ENCODE peak calls at places on chromosomes 11 and 22, in seven cellular contexts. Z is neuronal stem cell, T is IMR-90, W is H9, A is trophoblast cell, U is mesenchymal stem cell, P is H1. K is an unnamed sample.

GRCh38 chr11:47437746-47438418 is 11.1 kb downstream of the RAPSN start:
- DNase-seq in U (no peak), T (no peak), W (no peak), Z (no peak), P (no peak), A (no peak), K (no peak)

GRCh38 chr11:32392840-32393239 is 42.5 kb downstream of the WT1 start:
- DNase-seq in U (no peak), Z (no peak), T (no peak), P (no peak), W (no peak), A (no peak), K (no peak)

GRCh38 chr11:18140145-18140544 is 7.8 kb downstream of the MRGPRX3 start:
- DNase-seq in A (no peak), T (no peak), Z (no peak), P (no peak), U (no peak), W (no peak), K (no peak)

GRCh38 chr11:72704783-72705287 is 30.6 kb upstream of the PDE2A start:
- DNase-seq in P (no peak), T (no peak), U (no peak), A (no peak), W (no peak), Z (no peak), K (peak)

GRCh38 chr11:1772270-1773130 is 8.8 kb upstream of the CTSD start:
- DNase-seq in A (peak), T (peak), U (peak), P (peak), W (peak), Z (peak), K (peak)

GRCh38 chr11:80960331-80961095 is 1519.7 kb upstream of the TENM4 start:
- DNase-seq in P (no peak), T (no peak), W (no peak), A (no peak), Z (no peak), U (no peak), K (peak)

GRCh38 chr11:113578164-113578455 is 102.9 kb upstream of the DRD2 start:
- DNase-seq in W (no peak), U (no peak), Z (no peak), A (no peak), T (no peak), P (peak), K (peak)

GRCh38 chr11:9160166-9160565 is 68.8 kb upstream of the SCUBE2 start:
- DNase-seq in W (no peak), A (no peak), U (peak), Z (no peak), P (no peak), T (peak), K (no peak)

GRCh38 chr11:77047007-77047927 is 13.1 kb downstream of the B3GNT6 start:
- DNase-seq in U (peak), P (no peak), T (peak), Z (peak), A (peak), W (peak), K (peak)

GRCh38 chr22:46963672-46964545 is 201.5 kb downstream of the TBC1D22A start:
- DNase-seq in P (no peak), T (no peak), U (no peak), W (no peak), A (no peak), Z (no peak), K (no peak)

GRCh38 chr11:5241461-5241860 is 7.2 kb upstream of the HBD start:
- DNase-seq in U (no peak), W (no peak), A (no peak), T (no peak), P (no peak), Z (no peak), K (no peak)

GRCh38 chr11:5237384-5237783 is 3.1 kb upstream of the HBD start:
- DNase-seq in T (no peak), W (no peak), P (no peak), U (no peak), Z (no peak), A (no peak), K (no peak)

GRCh38 chr11:5242933-5243844 is 6.5 kb downstream of the HBG1 start:
- DNase-seq in Z (no peak), W (no peak), U (no peak), P (no peak), T (peak), A (no peak), K (no peak)

GRCh38 chr11:5243845-5244180 is 5.8 kb downstream of the HBG1 start:
- DNase-seq in T (no peak), P (no peak), Z (no peak), A (no peak), U (no peak), W (no peak), K (no peak)

DNA sequence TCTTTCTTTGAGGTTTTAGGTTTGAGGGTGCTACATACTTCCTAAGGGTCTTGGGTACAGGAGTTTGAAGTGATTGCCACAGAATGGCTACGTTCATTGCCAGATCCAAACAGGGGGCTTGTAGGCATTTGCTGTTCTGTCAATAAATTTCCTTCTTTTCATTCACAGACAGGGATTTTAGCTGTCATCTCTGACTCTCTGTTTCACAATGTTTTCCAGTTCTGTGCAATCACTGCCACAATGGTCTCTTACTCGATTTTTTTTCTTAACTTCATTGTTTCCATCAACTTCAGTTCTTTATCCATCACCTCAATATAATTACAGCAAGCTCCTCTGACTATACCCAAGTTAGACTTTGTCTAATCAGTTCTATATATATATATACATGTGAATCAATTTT is 6.2 kb upstream of the HBD start:
- DNase-seq in A (no peak), W (no peak), Z (no peak), U (no peak), P (no peak), T (no peak), K (no peak)
- H3K4ac ChIP-seq in A (no peak), W (no peak), Z (no peak), U (no peak), P (no peak), T (no peak), K (no peak)

DNA sequence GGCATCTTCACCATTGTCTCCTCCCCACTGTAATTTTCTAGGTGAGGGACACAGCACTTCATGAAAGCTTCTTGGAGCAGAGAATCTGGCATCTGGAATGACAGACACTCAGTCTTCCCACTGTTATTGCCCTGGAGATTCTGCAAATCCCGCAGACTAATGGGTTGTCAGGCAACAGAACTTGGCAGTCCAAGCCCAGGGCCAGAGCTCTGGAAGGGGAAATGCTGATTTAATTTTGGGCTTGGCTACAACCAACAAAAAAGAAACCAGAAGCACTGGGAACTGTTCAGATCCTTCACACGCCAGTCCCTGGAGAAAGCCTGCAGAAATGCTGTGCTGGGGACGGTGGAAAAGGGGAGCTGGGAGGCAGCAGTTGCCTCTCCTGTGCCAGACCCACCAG is 71.5 kb upstream of the BID start:
- DNase-seq in P (no peak), T (no peak), A (no peak), W (no peak), U (no peak), Z (no peak), K (no peak)
- H3K4me2 ChIP-seq in P (no peak), T (no peak), A (no peak), W (no peak), U (no peak), Z (no peak), K (no peak)

DNA sequence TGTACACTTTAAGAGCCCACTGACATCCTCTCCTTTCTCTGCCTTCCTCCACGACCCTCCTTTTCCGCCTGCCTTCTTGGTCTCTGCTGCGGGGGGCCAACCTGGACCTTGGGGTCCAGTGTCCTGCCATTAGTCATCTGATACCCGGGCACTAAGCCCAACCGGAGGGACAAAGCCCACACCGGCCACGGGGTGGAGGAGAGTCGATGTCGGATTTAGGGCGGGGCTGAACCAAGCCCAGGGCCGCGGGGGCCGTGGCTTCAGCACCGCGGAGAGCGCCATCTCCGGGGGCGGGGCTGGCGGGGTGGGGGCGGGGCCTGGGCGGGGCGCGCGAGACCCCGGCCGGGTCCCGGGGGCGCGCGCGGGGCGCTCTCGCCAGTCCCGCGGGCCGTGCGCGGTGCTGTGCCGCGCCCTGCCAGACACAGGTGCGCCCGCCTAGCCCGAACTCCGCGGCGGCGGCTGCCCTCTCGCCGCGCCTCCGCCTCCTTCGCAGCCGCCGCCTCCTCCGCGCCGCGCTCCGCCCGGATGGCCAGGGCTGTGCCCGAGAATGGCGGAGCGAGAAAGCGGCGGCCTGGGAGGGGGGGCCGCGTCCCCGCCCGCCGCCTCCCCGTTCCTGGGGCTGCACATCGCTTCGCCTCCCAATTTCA is at the start of gene MAPK8IP1:
- DNase-seq in A (no peak), Z (peak), P (peak), U (peak), W (peak), T (no peak), K (peak)
- H3K9ac ChIP-seq in A (no peak), Z (peak), P (peak), U (no peak), W (no peak), T (no peak), K (peak)

GRCh38 chr11:70762810-70763209 is 364.5 kb downstream of the CTTN start:
- DNase-seq in A (no peak), W (no peak), Z (no peak), U (no peak), P (no peak), T (no peak), K (no peak)
- H3K4ac ChIP-seq in A (no peak), W (no peak), Z (no peak), U (no peak), P (no peak), T (no peak), K (no peak)

DNA sequence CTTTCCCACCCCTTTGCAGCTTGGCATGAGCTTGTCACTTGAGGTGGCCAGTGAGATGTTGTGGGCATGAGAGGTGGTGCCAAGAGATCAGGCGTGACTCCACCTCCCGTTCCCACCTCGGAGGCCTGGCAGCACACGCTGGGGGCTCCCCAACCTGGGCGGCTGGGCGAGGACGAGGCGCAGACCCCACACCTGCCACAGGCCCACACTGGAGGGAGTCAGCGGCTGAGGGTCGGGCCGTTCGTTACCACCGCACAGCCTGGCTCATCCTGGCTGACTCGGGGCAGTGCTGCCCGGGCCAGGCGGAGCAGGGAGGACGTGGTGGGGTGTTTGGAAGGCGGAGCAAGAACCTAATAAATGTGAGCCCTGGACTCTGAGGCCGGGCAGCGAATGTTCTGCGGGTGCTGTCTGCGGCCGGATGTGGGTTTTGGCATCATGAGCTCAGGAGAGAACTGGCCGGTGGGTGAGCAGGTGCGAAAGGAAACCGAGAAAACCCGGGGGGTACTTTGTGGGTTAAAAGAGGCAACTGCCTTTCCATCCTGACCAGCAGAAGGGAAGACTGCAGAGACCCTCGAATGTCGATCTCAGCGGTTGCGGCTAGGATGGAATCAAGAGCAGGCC is 10.1 kb upstream of the IFITM3 start:
- DNase-seq in P (no peak), W (peak), U (no peak), A (no peak), T (no peak), Z (no peak), K (no peak)
- H3K4me2 ChIP-seq in P (no peak), W (no peak), U (no peak), A (no peak), T (no peak), Z (no peak), K (no peak)

GRCh38 chr11:127037001-127037400 is 36.4 kb upstream of the KIRREL3 start:
- DNase-seq in T (no peak), P (no peak), W (no peak), Z (no peak), U (no peak), A (no peak), K (no peak)

GRCh38 chr11:127034973-127035372 is 34.4 kb upstream of the KIRREL3 start:
- DNase-seq in A (no peak), W (no peak), T (no peak), P (no peak), U (no peak), Z (no peak), K (no peak)

GRCh38 chr11:127035812-127036211 is 35.2 kb upstream of the KIRREL3 start:
- DNase-seq in Z (no peak), A (no peak), T (no peak), P (no peak), W (no peak), U (no peak), K (no peak)
- H3K9ac ChIP-seq in Z (no peak), A (no peak), T (no peak), P (no peak), W (no peak), U (no peak), K (no peak)

GRCh38 chr22:37549704-37550059 is 10.6 kb upstream of the CDC42EP1 start:
- DNase-seq in T (peak), P (no peak), W (no peak), U (peak), A (no peak), Z (no peak), K (peak)

GRCh38 chr22:37555029-37555428 is 5.3 kb upstream of the CDC42EP1 start:
- DNase-seq in T (no peak), Z (no peak), P (no peak), U (no peak), W (no peak), A (no peak), K (no peak)

GRCh38 chr22:37552560-37553163 is 7.6 kb upstream of the CDC42EP1 start:
- DNase-seq in Z (peak), W (peak), U (peak), A (peak), P (peak), T (peak), K (peak)

GRCh38 chr22:37553725-37554124 is 6.6 kb upstream of the CDC42EP1 start:
- DNase-seq in U (no peak), T (no peak), Z (no peak), W (no peak), P (no peak), A (no peak), K (no peak)

GRCh38 chr22:37551981-37552380 is 8.3 kb upstream of the CDC42EP1 start:
- DNase-seq in U (no peak), T (no peak), P (no peak), Z (no peak), A (no peak), W (no peak), K (no peak)
- H3K4ac ChIP-seq in U (peak), T (peak), P (peak), Z (peak), A (peak), W (no peak), K (peak)

GRCh38 chr11:64752106-64752970 is 7.4 kb downstream of the PYGM start:
- DNase-seq in P (no peak), A (no peak), W (no peak), T (no peak), Z (no peak), U (no peak), K (no peak)

GRCh38 chr11:64751136-64751535 is 7.2 kb upstream of the RASGRP2 start:
- DNase-seq in P (no peak), A (no peak), U (no peak), T (no peak), Z (no peak), W (no peak), K (no peak)

GRCh38 chr11:64747961-64748715 is 4.2 kb upstream of the RASGRP2 start:
- DNase-seq in U (no peak), W (no peak), P (no peak), T (peak), Z (no peak), A (no peak), K (no peak)

GRCh38 chr11:64751580-64751979 is 7.6 kb upstream of the RASGRP2 start:
- DNase-seq in T (no peak), P (no peak), A (no peak), W (no peak), Z (no peak), U (no peak), K (no peak)

DNA sequence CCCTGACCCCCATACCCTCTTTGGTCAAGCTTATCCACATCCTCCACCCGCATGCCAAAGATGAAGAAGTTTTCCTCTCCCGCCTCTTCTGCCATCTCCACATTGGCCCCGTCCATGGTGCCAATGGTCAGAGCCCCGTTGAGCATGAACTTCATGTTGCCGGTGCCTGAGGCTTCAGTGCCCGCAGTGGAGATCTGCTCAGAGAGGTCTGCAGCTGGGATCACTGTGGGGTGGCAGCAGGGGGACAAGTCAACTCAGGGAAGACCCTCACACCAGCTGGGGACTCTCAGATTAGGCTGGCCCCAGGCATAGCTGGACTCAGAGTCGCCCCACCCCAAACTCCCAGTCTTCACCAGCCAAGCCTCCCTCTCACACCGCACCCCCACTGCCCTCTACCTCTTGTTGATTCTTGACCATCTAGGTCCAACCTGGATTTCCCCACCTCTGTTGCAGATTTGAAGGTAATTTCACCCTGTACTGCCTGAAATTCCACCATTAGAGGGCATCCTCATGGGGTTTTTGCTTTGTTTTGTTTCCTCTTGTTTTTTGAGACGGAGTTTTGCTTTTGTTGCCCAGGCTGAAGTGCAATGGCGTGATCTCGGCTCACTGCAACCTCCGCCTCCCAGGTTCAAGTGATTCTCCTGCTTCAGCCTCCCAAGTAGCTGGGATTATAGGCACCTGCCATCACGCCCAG is 6.6 kb upstream of the RASGRP2 start:
- DNase-seq in Z (no peak), W (peak), A (no peak), P (no peak), T (no peak), U (no peak), K (no peak)
- H3K4me2 ChIP-seq in Z (no peak), W (no peak), A (no peak), P (no peak), T (no peak), U (no peak), K (no peak)